ENCODE peak calls at places on chromosomes 16 and 17, in six cellular contexts. I is GM23248, E is Karpas-422, U is PC-3, S is SK-N-SH, V is HCT116. D is an unnamed sample. For H3K9me2, the result is how much of the 10 kb centered on the place peaks cover.

GRCh38 chr16:11685844-11686618 is 17.8 kb downstream of the SNN start:
- DNase-seq in I (peak), E (no peak), U (peak), S (no peak), V (no peak), D (no peak)

GRCh38 chr17:18377437-18378204 is at the start of gene EVPLL:
- DNase-seq in I (no peak), E (no peak), U (peak), S (peak), V (no peak), D (peak)

GRCh38 chr17:28738680-28739384 is 5.0 kb upstream of the TRAF4 start:
- DNase-seq in I (no peak), E (no peak), U (no peak), S (no peak), V (no peak), D (peak)

GRCh38 chr17:52120465-52120864 is 38.0 kb downstream of the CA10 start:
- DNase-seq in I (no peak), E (no peak), U (no peak), S (no peak), V (no peak), D (no peak)

GRCh38 chr17:42520540-42520951 is 15.5 kb upstream of the NAGLU start:
- DNase-seq in I (peak), E (peak), U (no peak), S (no peak), V (no peak), D (no peak)

GRCh38 chr17:68892658-68893057 is 62.5 kb downstream of the ABCA8 start:
- DNase-seq in I (no peak), E (no peak), U (no peak), S (no peak), V (no peak), D (no peak)

GRCh38 chr17:38440614-38441397 is 12.5 kb downstream of the ARHGAP23 start:
- DNase-seq in I (no peak), E (no peak), U (no peak), S (no peak), V (no peak), D (no peak)

GRCh38 chr16:89855301-89855945 is 18.0 kb upstream of the TCF25 start:
- DNase-seq in I (no peak), E (no peak), U (no peak), S (no peak), V (no peak), D (no peak)

GRCh38 chr17:39178516-39178915 is 12.6 kb upstream of the ARL5C start:
- DNase-seq in I (peak), E (no peak), U (peak), S (no peak), V (peak), D (no peak)

GRCh38 chr16:9681556-9681955 is 500.7 kb downstream of the GRIN2A start:
- DNase-seq in I (no peak), E (no peak), U (no peak), S (no peak), V (no peak), D (no peak)

GRCh38 chr17:48555183-48555615 is 10.3 kb upstream of the HOXB2 start:
- DNase-seq in I (peak), E (no peak), U (peak), S (no peak), V (no peak), D (no peak)

GRCh38 chr16:29701214-29701555 is 22.2 kb downstream of the QPRT start:
- DNase-seq in I (no peak), E (no peak), U (no peak), S (no peak), V (no peak), D (no peak)

GRCh38 chr16:29700253-29700987 is 21.4 kb downstream of the QPRT start:
- DNase-seq in I (peak), E (peak), U (peak), S (peak), V (peak), D (peak)

GRCh38 chr16:29698484-29699323 is 19.7 kb downstream of the QPRT start:
- DNase-seq in I (no peak), E (peak), U (no peak), S (no peak), V (no peak), D (no peak)

GRCh38 chr16:29698042-29698441 is 19.1 kb downstream of the QPRT start:
- DNase-seq in I (no peak), E (no peak), U (no peak), S (no peak), V (no peak), D (no peak)

GRCh38 chr16:29699324-29700219 is 20.6 kb downstream of the QPRT start:
- DNase-seq in I (no peak), E (peak), U (no peak), S (no peak), V (no peak), D (no peak)
- H3K9me2 ChIP-seq in I (under half), E (under half), U (under half), S (under half), V (under half), D (under half)

DNA sequence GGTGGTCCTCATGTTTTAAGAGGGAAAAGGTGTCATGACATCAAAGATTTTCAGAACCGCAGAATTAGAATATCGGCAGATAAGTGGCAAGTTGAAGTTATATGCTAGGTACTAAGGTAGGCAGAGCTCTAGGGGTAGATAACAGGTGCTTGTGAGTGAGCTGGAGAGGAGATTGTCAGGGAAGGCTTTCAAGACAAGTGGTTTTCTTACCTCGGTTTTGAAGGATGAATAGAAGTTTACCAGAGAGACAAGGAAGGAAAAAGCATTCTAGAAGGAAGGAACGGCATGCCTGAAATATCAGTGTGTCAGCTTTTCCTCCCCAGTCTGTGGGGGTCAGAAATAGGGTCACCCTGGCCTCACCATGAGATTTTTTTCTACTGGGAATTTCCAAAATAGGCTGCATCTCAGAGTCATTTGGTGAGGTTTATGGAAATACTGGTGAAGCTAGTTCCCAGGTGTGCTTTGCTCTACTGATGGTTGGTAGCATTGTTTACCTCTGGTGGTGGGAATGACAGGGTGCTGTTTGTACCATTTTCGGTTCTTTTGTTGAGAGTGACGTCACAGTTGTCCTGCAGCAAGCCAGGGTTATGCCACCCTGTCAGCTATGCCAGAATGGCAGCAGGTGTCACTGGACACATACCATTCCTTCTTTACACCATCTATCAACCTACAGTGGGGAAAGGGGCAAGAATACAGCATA is 112.5 kb downstream of the MSI2 start:
- DNase-seq in I (no peak), E (no peak), U (no peak), S (no peak), V (no peak), D (peak)
- H3K9ac ChIP-seq in I (no peak), E (no peak), U (no peak), S (no peak), V (no peak), D (peak)

GRCh38 chr17:9298776-9299295 is 276.8 kb downstream of the STX8 start:
- DNase-seq in I (no peak), E (no peak), U (no peak), S (no peak), V (no peak), D (no peak)

GRCh38 chr17:9291912-9292562 is 270.7 kb downstream of the NTN1 start:
- DNase-seq in I (peak), E (peak), U (peak), S (peak), V (no peak), D (no peak)

GRCh38 chr17:9298135-9298534 is 276.8 kb downstream of the NTN1 start:
- DNase-seq in I (no peak), E (no peak), U (no peak), S (no peak), V (no peak), D (no peak)

GRCh38 chr17:9292563-9292941 is 271.2 kb downstream of the NTN1 start:
- DNase-seq in I (no peak), E (no peak), U (no peak), S (no peak), V (no peak), D (no peak)

GRCh38 chr17:9294661-9295210 is 273.4 kb downstream of the NTN1 start:
- DNase-seq in I (no peak), E (peak), U (no peak), S (no peak), V (no peak), D (no peak)
- H3K9me2 ChIP-seq in I (under half), E (under half), U (under half), S (under half), V (under half), D (under half)

DNA sequence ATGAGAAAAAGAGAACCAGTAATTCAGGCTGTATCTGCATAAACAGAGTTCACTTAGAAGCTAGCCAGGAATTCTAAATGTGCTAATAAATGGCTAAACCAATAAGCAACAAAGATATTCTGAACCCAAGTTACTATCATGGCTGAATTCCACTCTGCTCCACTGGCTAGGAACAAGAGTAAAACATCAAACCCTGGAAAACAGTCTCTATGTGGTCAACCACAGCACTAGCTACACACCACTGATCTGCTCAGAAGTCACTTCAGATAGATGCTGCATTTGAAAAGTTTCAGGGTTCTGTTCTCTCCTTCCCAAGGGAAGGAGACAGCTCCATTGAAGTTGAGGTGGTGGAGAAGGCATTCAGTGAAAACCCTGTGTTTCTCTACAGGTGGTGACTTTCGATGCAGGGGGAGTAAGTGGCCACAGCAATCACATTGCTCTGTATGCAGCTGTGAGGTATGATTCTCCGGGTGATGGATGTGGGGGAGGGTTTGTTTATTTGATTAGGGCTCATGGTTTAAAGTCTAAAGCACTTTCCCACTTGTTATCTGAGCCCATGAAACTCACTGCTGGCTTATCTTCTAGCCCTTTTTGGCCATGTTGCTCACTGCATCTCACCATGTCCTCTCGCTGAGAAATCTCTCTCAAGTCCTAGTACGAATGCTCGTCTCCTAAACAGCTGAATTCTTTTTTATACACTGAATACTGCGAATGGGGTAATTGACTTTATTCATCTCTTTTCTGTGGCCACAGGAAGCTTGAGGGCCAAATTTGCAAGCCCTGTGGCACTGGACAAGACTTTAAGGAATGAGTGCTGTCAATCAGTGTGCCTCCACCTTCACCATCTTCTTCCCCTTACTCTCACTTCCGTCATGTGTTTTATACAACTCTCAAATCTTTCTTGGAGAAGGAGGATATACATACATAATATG is 39.8 kb downstream of the CENPV start:
- DNase-seq in I (no peak), E (no peak), U (no peak), S (no peak), V (no peak), D (no peak)
- H3K9ac ChIP-seq in I (no peak), E (no peak), U (no peak), S (no peak), V (no peak), D (no peak)

GRCh38 chr17:32502710-32503109 is 15.9 kb downstream of the CDK5R1 start:
- DNase-seq in I (no peak), E (no peak), U (no peak), S (no peak), V (no peak), D (no peak)
- H3K9me2 ChIP-seq in I (under half), E (under half), U (under half), S (under half), V (under half), D (under half)

GRCh38 chr17:40327735-40328385 is 18.9 kb downstream of the RARA start:
- DNase-seq in I (peak), E (no peak), U (no peak), S (no peak), V (no peak), D (no peak)
- H3K9ac ChIP-seq in I (peak), E (peak), U (no peak), S (no peak), V (no peak), D (no peak)

GRCh38 chr16:31228206-31228605 is 11.3 kb upstream of the PYDC1 start:
- DNase-seq in I (no peak), E (no peak), U (no peak), S (no peak), V (no peak), D (no peak)
- H3K9me2 ChIP-seq in I (under half), E (under half), U (under half), S (under half), V (under half), D (under half)

GRCh38 chr16:65790768-65791167 is 575.7 kb upstream of the CDH5 start:
- DNase-seq in I (no peak), E (no peak), U (no peak), S (no peak), V (no peak), D (no peak)
- H3K9ac ChIP-seq in I (no peak), E (no peak), U (no peak), S (no peak), V (no peak), D (no peak)

D was measured in MM.1S.